ENCODE peak calls at places on chromosomes 11 and 22, in ten cellular contexts. O, U, R, W, I, A, Q, K, M and T are unnamed samples.

GRCh38 chr11:72959998-72960731 is 146.0 kb downstream of the ATG16L2 start:
- DNase-seq in O (no peak), U (no peak), R (no peak), W (no peak), I (no peak), A (no peak), Q (no peak), K (no peak), M (no peak), T (no peak)

GRCh38 chr11:7964873-7965272 is 374 bp downstream of the NLRP10 start:
- DNase-seq in O (no peak), U (no peak), R (no peak), W (peak), I (no peak), A (no peak), Q (no peak), K (no peak), M (no peak), T (no peak)

GRCh38 chr22:42967933-42968332 is 47.0 kb downstream of the PACSIN2 start:
- DNase-seq in O (no peak), U (no peak), R (no peak), W (no peak), I (no peak), A (peak), Q (no peak), K (no peak), M (no peak), T (no peak)

GRCh38 chr11:70054020-70054419 is 24.1 kb upstream of the ANO1 start:
- DNase-seq in O (no peak), U (no peak), R (no peak), W (no peak), I (no peak), A (no peak), Q (no peak), K (no peak), M (no peak), T (no peak)

GRCh38 chr22:32378703-32379272 is 21.1 kb downstream of the RFPL3 start:
- DNase-seq in O (peak), U (no peak), R (peak), W (peak), I (peak), A (peak), Q (no peak), K (peak), M (peak), T (peak)

GRCh38 chr11:83721286-83721685 is 435.1 kb upstream of the CCDC90B start:
- DNase-seq in O (no peak), U (no peak), R (no peak), W (peak), I (no peak), A (no peak), Q (no peak), K (no peak), M (no peak), T (no peak)

GRCh38 chr11:66420671-66421476 is at the start of gene NPAS4:
- DNase-seq in O (no peak), U (no peak), R (peak), W (no peak), I (no peak), A (peak), Q (no peak), K (no peak), M (peak), T (no peak)

GRCh38 chr11:13386567-13386966 is 76.5 kb downstream of the BTBD10 start:
- DNase-seq in O (no peak), U (no peak), R (peak), W (no peak), I (no peak), A (no peak), Q (no peak), K (no peak), M (no peak), T (no peak)

GRCh38 chr11:122893131-122893530 is 10.6 kb downstream of the JHY start:
- DNase-seq in O (no peak), U (no peak), R (peak), W (peak), I (no peak), A (no peak), Q (no peak), K (no peak), M (no peak), T (no peak)

GRCh38 chr22:27408068-27408467 is 393.5 kb downstream of the MN1 start:
- DNase-seq in O (no peak), U (no peak), R (no peak), W (no peak), I (no peak), A (no peak), Q (no peak), K (no peak), M (no peak), T (no peak)

GRCh38 chr11:58024601-58025091 is 965 bp downstream of the OR9Q1 start:
- DNase-seq in O (no peak), U (no peak), R (peak), W (peak), I (peak), A (no peak), Q (no peak), K (no peak), M (no peak), T (no peak)

GRCh38 chr11:69950120-69950519 is 128.0 kb upstream of the ANO1 start:
- DNase-seq in O (peak), U (no peak), R (no peak), W (peak), I (no peak), A (no peak), Q (no peak), K (no peak), M (peak), T (peak)

GRCh38 chr11:57476883-57477506 is 16.7 kb downstream of the RTN4RL2 start:
- DNase-seq in O (peak), U (peak), R (peak), W (peak), I (no peak), A (no peak), Q (no peak), K (no peak), M (peak), T (no peak)

GRCh38 chr11:87301785-87302540 is 264.2 kb downstream of the TMEM135 start:
- DNase-seq in O (no peak), U (no peak), R (no peak), W (no peak), I (no peak), A (no peak), Q (no peak), K (no peak), M (no peak), T (no peak)

GRCh38 chr11:48150213-48150612 is 66.4 kb upstream of the OR4B1 start:
- DNase-seq in O (no peak), U (no peak), R (no peak), W (peak), I (peak), A (no peak), Q (no peak), K (no peak), M (no peak), T (no peak)

GRCh38 chr11:10565493-10565892 is 3.0 kb downstream of the LYVE1 start:
- DNase-seq in O (no peak), U (no peak), R (no peak), W (no peak), I (no peak), A (no peak), Q (no peak), K (no peak), M (no peak), T (no peak)

GRCh38 chr11:10930961-10931760 is 73.3 kb upstream of the ZBED5 start:
- DNase-seq in O (peak), U (peak), R (peak), W (peak), I (peak), A (peak), Q (no peak), K (peak), M (peak), T (peak)

GRCh38 chr22:50530857-50531545 is 1.2 kb upstream of the TYMP start:
- DNase-seq in O (peak), U (peak), R (peak), W (peak), I (no peak), A (peak), Q (no peak), K (no peak), M (peak), T (no peak)

GRCh38 chr22:37492428-37493344 is 6.5 kb upstream of the MFNG start:
- DNase-seq in O (peak), U (peak), R (peak), W (peak), I (no peak), A (no peak), Q (no peak), K (no peak), M (peak), T (peak)